ENCODE peak calls at places on chromosomes 11 and 22, in four cellular contexts. One of them, this sample, is unnamed.

GRCh38 chr11:118098996-118099837 is 12.5 kb upstream of the SMIM35 start:
- DNase-seq in K562: peak
- DNase-seq in GM12878: no peak
- DNase-seq in HepG2: no peak
- DNase-seq in this sample: no peak

GRCh38 chr22:29275819-29276565 is 7.9 kb downstream of the EWSR1 start:
- DNase-seq in K562: no peak
- DNase-seq in GM12878: no peak
- DNase-seq in HepG2: no peak
- DNase-seq in this sample: no peak

GRCh38 chr11:128776088-128776433 is 82.2 kb downstream of the FLI1 start:
- DNase-seq in K562: no peak
- DNase-seq in GM12878: no peak
- DNase-seq in HepG2: no peak
- DNase-seq in this sample: no peak

GRCh38 chr11:121814962-121815361 is 301.1 kb downstream of the BLID start:
- DNase-seq in K562: no peak
- DNase-seq in GM12878: no peak
- DNase-seq in HepG2: no peak
- DNase-seq in this sample: no peak

GRCh38 chr11:17760102-17761029 is 25.8 kb downstream of the KCNC1 start:
- DNase-seq in K562: peak
- DNase-seq in GM12878: peak
- DNase-seq in HepG2: peak
- DNase-seq in this sample: peak

GRCh38 chr11:43685483-43685882 is 4.9 kb downstream of the HSD17B12 start:
- DNase-seq in K562: no peak
- DNase-seq in GM12878: no peak
- DNase-seq in HepG2: no peak
- DNase-seq in this sample: no peak

GRCh38 chr11:62546244-62546936 is at the start of gene AHNAK:
- DNase-seq in K562: peak
- DNase-seq in GM12878: no peak
- DNase-seq in HepG2: no peak
- DNase-seq in this sample: peak

GRCh38 chr11:117903505-117904382 is 25.5 kb downstream of the TMPRSS13 start:
- DNase-seq in K562: no peak
- DNase-seq in GM12878: no peak
- DNase-seq in HepG2: no peak
- DNase-seq in this sample: no peak

GRCh38 chr11:134665571-134666268 is 253.7 kb upstream of the B3GAT1 start:
- DNase-seq in K562: no peak
- DNase-seq in GM12878: no peak
- DNase-seq in HepG2: no peak
- DNase-seq in this sample: no peak

GRCh38 chr11:121389651-121390050 is 62.5 kb upstream of the SORL1 start:
- DNase-seq in K562: no peak
- DNase-seq in GM12878: no peak
- DNase-seq in HepG2: no peak
- DNase-seq in this sample: peak

GRCh38 chr11:33040862-33041453 is 1.6 kb downstream of the TCP11L1 start:
- DNase-seq in K562: no peak
- DNase-seq in GM12878: no peak
- DNase-seq in HepG2: no peak
- DNase-seq in this sample: no peak

GRCh38 chr22:40408718-40409612 is 38.6 kb downstream of the SGSM3 start:
- DNase-seq in K562: no peak
- DNase-seq in GM12878: no peak
- DNase-seq in HepG2: no peak
- DNase-seq in this sample: no peak
- TF ChIP-seq SP1 in K562: no peak
- TF ChIP-seq SP1 in GM12878: no peak
- TF ChIP-seq SP1 in HepG2: no peak
- TF ChIP-seq SP1 in this sample: no peak

DNA sequence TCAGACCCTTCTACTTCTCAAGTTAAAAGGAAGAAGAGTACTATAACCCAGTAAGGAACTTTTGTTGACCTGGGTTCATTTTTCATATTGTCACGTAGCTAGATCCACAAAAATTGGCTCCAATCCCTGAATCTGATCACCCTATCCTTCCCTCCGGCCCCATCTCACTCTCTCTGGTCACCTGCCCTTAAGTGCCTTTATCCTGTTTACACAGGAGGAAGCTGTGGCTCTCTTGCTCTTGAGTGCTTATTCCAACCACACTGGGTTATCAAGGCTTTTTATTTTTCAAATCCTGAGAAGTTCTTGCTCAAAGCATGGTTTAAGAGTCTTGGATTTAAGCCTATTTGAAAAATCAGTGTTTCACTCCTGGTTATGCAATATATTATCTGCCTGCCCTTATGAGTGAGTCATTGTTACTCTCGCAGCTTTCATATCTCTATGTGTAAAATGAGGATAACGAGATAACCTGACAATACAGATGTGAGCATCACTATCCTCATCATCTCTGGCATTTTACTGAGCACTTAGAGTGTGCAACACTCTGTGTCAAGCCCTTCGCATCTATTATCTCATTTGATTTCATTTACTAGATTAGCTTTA is 293.9 kb downstream of the GUCY1A2 start:
- DNase-seq in K562: no peak
- DNase-seq in GM12878: no peak
- DNase-seq in HepG2: no peak
- DNase-seq in this sample: no peak
- TF ChIP-seq ATF2 in K562: no peak
- TF ChIP-seq ATF2 in GM12878: no peak
- TF ChIP-seq ATF2 in HepG2: no peak
- TF ChIP-seq ATF2 in this sample: no peak

DNA sequence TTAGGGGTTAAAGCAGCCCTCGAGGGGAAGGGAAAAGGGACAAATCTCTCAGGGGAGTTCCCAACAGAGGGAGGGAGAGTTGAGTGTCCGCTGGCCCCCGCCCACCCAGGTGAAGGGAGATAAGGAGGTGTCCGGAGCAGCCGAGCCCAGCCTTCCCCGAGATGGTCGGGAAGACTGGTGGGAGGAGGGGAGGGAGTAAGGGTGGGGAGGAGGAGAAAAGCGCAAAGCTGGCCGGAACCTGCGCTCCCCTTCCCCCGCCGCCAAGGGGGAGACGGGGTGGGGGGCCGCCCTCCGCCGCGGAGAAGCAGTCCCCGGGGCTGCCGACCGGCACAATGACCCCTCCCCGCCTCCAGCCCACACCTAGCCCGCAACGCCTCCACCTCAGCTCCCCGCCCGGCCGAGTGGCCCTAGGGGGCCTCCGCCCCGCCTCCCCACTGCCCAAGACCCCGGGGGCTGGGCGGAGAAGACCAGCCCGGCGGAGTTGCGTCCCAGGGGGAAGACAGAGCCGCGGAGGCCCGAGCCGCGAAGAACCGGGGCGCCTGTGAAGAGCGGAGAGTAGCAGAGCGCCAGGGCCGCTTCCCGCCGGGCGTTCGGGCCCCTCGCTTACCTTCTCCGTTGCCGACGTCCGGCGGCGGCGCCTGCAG is 479 bp downstream of the RSF1 start:
- DNase-seq in K562: peak
- DNase-seq in GM12878: no peak
- DNase-seq in HepG2: peak
- DNase-seq in this sample: peak
- TF ChIP-seq SP1 in K562: no peak
- TF ChIP-seq SP1 in GM12878: no peak
- TF ChIP-seq SP1 in HepG2: no peak
- TF ChIP-seq SP1 in this sample: no peak

GRCh38 chr11:400241-400729 is 6.3 kb downstream of the PKP3 start:
- DNase-seq in K562: no peak
- DNase-seq in GM12878: no peak
- DNase-seq in HepG2: no peak
- DNase-seq in this sample: peak

GRCh38 chr11:399731-400211 is 5.8 kb downstream of the PKP3 start:
- DNase-seq in K562: no peak
- DNase-seq in GM12878: no peak
- DNase-seq in HepG2: no peak
- DNase-seq in this sample: no peak

GRCh38 chr11:396948-397548 is 3.0 kb downstream of the PKP3 start:
- DNase-seq in K562: no peak
- DNase-seq in GM12878: no peak
- DNase-seq in HepG2: peak
- DNase-seq in this sample: no peak

GRCh38 chr11:396511-396947 is 2.5 kb downstream of the PKP3 start:
- DNase-seq in K562: no peak
- DNase-seq in GM12878: no peak
- DNase-seq in HepG2: peak
- DNase-seq in this sample: peak

DNA sequence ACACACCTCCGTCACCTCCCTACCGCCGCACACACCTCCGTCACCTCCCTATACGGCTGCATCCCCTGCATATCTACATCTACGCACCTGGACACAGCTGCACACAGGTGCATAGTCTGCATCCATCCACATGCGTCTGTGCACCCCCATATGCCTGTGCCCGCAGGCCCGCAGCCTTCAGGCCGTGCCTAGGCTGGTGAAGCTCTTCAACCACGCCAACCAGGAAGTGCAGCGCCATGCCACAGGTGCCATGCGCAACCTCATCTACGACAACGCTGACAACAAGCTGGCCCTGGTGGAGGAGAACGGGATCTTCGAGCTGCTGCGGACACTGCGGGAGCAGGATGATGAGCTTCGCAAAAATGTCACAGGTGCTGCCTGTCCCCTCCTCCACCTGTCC is 4.8 kb downstream of the PKP3 start:
- DNase-seq in K562: no peak
- DNase-seq in GM12878: no peak
- DNase-seq in HepG2: no peak
- DNase-seq in this sample: no peak
- TF ChIP-seq ATF2 in K562: no peak
- TF ChIP-seq ATF2 in GM12878: no peak
- TF ChIP-seq ATF2 in HepG2: no peak
- TF ChIP-seq ATF2 in this sample: no peak

GRCh38 chr11:78808903-78809302 is 234.2 kb upstream of the NARS2 start:
- DNase-seq in K562: no peak
- DNase-seq in GM12878: no peak
- DNase-seq in HepG2: no peak
- DNase-seq in this sample: no peak
- TF ChIP-seq SP1 in K562: no peak
- TF ChIP-seq SP1 in GM12878: no peak
- TF ChIP-seq SP1 in HepG2: no peak
- TF ChIP-seq SP1 in this sample: no peak

GRCh38 chr22:32776800-32777199 is 24.7 kb upstream of the TIMP3 start:
- DNase-seq in K562: no peak
- DNase-seq in GM12878: no peak
- DNase-seq in HepG2: no peak
- DNase-seq in this sample: no peak
- TF ChIP-seq ATF2 in K562: no peak
- TF ChIP-seq ATF2 in GM12878: no peak
- TF ChIP-seq ATF2 in HepG2: no peak
- TF ChIP-seq ATF2 in this sample: no peak

DNA sequence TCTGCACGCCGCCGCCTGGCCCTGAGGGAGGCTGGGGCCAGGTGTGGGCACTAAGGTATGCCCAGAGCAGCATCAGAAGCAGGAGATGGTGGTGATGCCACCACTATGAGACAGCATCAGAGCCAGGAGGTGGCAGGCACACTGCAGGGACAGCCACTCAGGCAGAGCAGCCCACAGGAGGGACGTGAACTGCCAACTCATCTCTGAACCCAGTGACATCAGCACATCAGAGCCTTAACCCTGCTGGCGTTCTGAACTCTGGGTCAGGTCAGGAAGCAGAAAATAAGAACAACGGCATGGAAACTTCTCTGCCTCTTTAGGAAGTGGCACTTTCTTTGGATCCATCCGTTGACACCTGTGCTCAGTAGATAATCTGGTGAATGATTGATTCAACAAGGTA is 14.7 kb upstream of the IFT27 start:
- DNase-seq in K562: no peak
- DNase-seq in GM12878: no peak
- DNase-seq in HepG2: no peak
- DNase-seq in this sample: no peak
- TF ChIP-seq SP1 in K562: no peak
- TF ChIP-seq SP1 in GM12878: no peak
- TF ChIP-seq SP1 in HepG2: no peak
- TF ChIP-seq SP1 in this sample: no peak

DNA sequence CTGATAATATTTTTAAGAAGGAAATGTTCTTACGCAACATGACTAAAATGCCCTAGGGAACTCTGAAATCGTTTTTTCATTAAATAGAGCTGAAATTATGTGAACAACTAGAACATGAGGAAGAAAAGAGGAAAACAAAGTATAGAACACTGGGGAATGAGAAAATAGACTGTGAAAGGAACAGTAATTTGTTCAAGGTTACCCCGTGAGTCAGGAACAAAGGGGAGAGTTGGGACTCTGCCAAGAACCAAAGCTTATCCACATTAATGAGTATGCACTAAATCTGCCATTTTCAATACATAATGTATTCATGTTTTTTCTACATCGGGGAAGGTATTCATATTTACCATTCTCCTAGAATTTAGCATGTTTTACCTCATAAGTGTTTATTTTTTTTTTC is 961.8 kb upstream of the CCDC90B start:
- DNase-seq in K562: no peak
- DNase-seq in GM12878: no peak
- DNase-seq in HepG2: no peak
- DNase-seq in this sample: no peak
- TF ChIP-seq ATF2 in K562: no peak
- TF ChIP-seq ATF2 in GM12878: no peak
- TF ChIP-seq ATF2 in HepG2: no peak
- TF ChIP-seq ATF2 in this sample: no peak

GRCh38 chr11:103448966-103449365 is 339.7 kb downstream of the DYNC2H1 start:
- DNase-seq in K562: no peak
- DNase-seq in GM12878: no peak
- DNase-seq in HepG2: no peak
- DNase-seq in this sample: no peak
- TF ChIP-seq SP1 in K562: no peak
- TF ChIP-seq SP1 in GM12878: no peak
- TF ChIP-seq SP1 in HepG2: no peak
- TF ChIP-seq SP1 in this sample: no peak

This sample was measured in WTC11.